ENCODE peak calls at places on chromosome 3, in ten cellular contexts. One of them, this sample, is unnamed.

GRCh38 chr3:100756441-100756840 is 47.1 kb downstream of the TFG start:
- DNase-seq in iris pigment epithelial cell: no peak
- DNase-seq in AG09319: peak
- DNase-seq in WTC11: no peak
- DNase-seq in GM12891: no peak
- DNase-seq in stimulated activated CD4-positive, alpha-beta T cell treated with anti-CD3 and anti-CD28 coated beads, Interleukin-12 subunit alpha, Interleukin-12 subunit beta, amount 100 ng/mL, for 24 hours: no peak
- DNase-seq in HFFc6: no peak
- DNase-seq in GM23338: no peak
- DNase-seq in hepatocyte: no peak
- DNase-seq in cardiac muscle cell: no peak
- DNase-seq in this sample: peak

GRCh38 chr3:9308298-9308990 is 54.4 kb upstream of the THUMPD3 start:
- DNase-seq in iris pigment epithelial cell: no peak
- DNase-seq in AG09319: no peak
- DNase-seq in WTC11: no peak
- DNase-seq in GM12891: no peak
- DNase-seq in stimulated activated CD4-positive, alpha-beta T cell treated with anti-CD3 and anti-CD28 coated beads, Interleukin-12 subunit alpha, Interleukin-12 subunit beta, amount 100 ng/mL, for 24 hours: no peak
- DNase-seq in HFFc6: peak
- DNase-seq in GM23338: no peak
- DNase-seq in hepatocyte: no peak
- DNase-seq in cardiac muscle cell: no peak
- DNase-seq in this sample: no peak

GRCh38 chr3:49191741-49192140 is 20.3 kb downstream of the KLHDC8B start:
- DNase-seq in iris pigment epithelial cell: no peak
- DNase-seq in AG09319: no peak
- DNase-seq in WTC11: no peak
- DNase-seq in GM12891: no peak
- DNase-seq in stimulated activated CD4-positive, alpha-beta T cell treated with anti-CD3 and anti-CD28 coated beads, Interleukin-12 subunit alpha, Interleukin-12 subunit beta, amount 100 ng/mL, for 24 hours: no peak
- DNase-seq in HFFc6: no peak
- DNase-seq in GM23338: no peak
- DNase-seq in hepatocyte: no peak
- DNase-seq in cardiac muscle cell: no peak
- DNase-seq in this sample: no peak

GRCh38 chr3:5389057-5389456 is 201.6 kb downstream of the EDEM1 start:
- DNase-seq in iris pigment epithelial cell: no peak
- DNase-seq in AG09319: no peak
- DNase-seq in WTC11: no peak
- DNase-seq in GM12891: no peak
- DNase-seq in stimulated activated CD4-positive, alpha-beta T cell treated with anti-CD3 and anti-CD28 coated beads, Interleukin-12 subunit alpha, Interleukin-12 subunit beta, amount 100 ng/mL, for 24 hours: no peak
- DNase-seq in HFFc6: no peak
- DNase-seq in GM23338: no peak
- DNase-seq in hepatocyte: peak
- DNase-seq in cardiac muscle cell: no peak
- DNase-seq in this sample: no peak

GRCh38 chr3:109275702-109276293 is 40.5 kb downstream of the DPPA2 start:
- DNase-seq in iris pigment epithelial cell: peak
- DNase-seq in AG09319: peak
- DNase-seq in WTC11: peak
- DNase-seq in GM12891: no peak
- DNase-seq in stimulated activated CD4-positive, alpha-beta T cell treated with anti-CD3 and anti-CD28 coated beads, Interleukin-12 subunit alpha, Interleukin-12 subunit beta, amount 100 ng/mL, for 24 hours: no peak
- DNase-seq in HFFc6: peak
- DNase-seq in GM23338: peak
- DNase-seq in hepatocyte: peak
- DNase-seq in cardiac muscle cell: peak
- DNase-seq in this sample: no peak

GRCh38 chr3:196868297-196868661 is 559 bp downstream of the SENP5 start:
- DNase-seq in iris pigment epithelial cell: peak
- DNase-seq in AG09319: no peak
- DNase-seq in WTC11: peak
- DNase-seq in GM12891: peak
- DNase-seq in stimulated activated CD4-positive, alpha-beta T cell treated with anti-CD3 and anti-CD28 coated beads, Interleukin-12 subunit alpha, Interleukin-12 subunit beta, amount 100 ng/mL, for 24 hours: no peak
- DNase-seq in HFFc6: no peak
- DNase-seq in GM23338: peak
- DNase-seq in hepatocyte: peak
- DNase-seq in cardiac muscle cell: no peak
- DNase-seq in this sample: no peak

GRCh38 chr3:67601919-67602608 is 52.3 kb downstream of the SUCLG2 start:
- DNase-seq in iris pigment epithelial cell: peak
- DNase-seq in AG09319: no peak
- DNase-seq in WTC11: no peak
- DNase-seq in GM12891: no peak
- DNase-seq in stimulated activated CD4-positive, alpha-beta T cell treated with anti-CD3 and anti-CD28 coated beads, Interleukin-12 subunit alpha, Interleukin-12 subunit beta, amount 100 ng/mL, for 24 hours: no peak
- DNase-seq in HFFc6: no peak
- DNase-seq in GM23338: no peak
- DNase-seq in hepatocyte: no peak
- DNase-seq in cardiac muscle cell: no peak
- DNase-seq in this sample: no peak

GRCh38 chr3:194931366-194931765 is 245.7 kb downstream of the FAM43A start:
- DNase-seq in iris pigment epithelial cell: no peak
- DNase-seq in AG09319: no peak
- DNase-seq in WTC11: no peak
- DNase-seq in GM12891: no peak
- DNase-seq in stimulated activated CD4-positive, alpha-beta T cell treated with anti-CD3 and anti-CD28 coated beads, Interleukin-12 subunit alpha, Interleukin-12 subunit beta, amount 100 ng/mL, for 24 hours: no peak
- DNase-seq in HFFc6: no peak
- DNase-seq in GM23338: no peak
- DNase-seq in hepatocyte: no peak
- DNase-seq in cardiac muscle cell: peak
- DNase-seq in this sample: no peak

GRCh38 chr3:11288786-11289637 is 16.8 kb downstream of the ATG7 start:
- DNase-seq in iris pigment epithelial cell: peak
- DNase-seq in AG09319: peak
- DNase-seq in WTC11: no peak
- DNase-seq in GM12891: no peak
- DNase-seq in stimulated activated CD4-positive, alpha-beta T cell treated with anti-CD3 and anti-CD28 coated beads, Interleukin-12 subunit alpha, Interleukin-12 subunit beta, amount 100 ng/mL, for 24 hours: no peak
- DNase-seq in HFFc6: peak
- DNase-seq in GM23338: no peak
- DNase-seq in hepatocyte: peak
- DNase-seq in cardiac muscle cell: peak
- DNase-seq in this sample: no peak

GRCh38 chr3:63353383-63353782 is 75.3 kb downstream of the SYNPR start:
- DNase-seq in iris pigment epithelial cell: peak
- DNase-seq in AG09319: no peak
- DNase-seq in WTC11: no peak
- DNase-seq in GM12891: no peak
- DNase-seq in stimulated activated CD4-positive, alpha-beta T cell treated with anti-CD3 and anti-CD28 coated beads, Interleukin-12 subunit alpha, Interleukin-12 subunit beta, amount 100 ng/mL, for 24 hours: no peak
- DNase-seq in HFFc6: peak
- DNase-seq in GM23338: no peak
- DNase-seq in hepatocyte: no peak
- DNase-seq in cardiac muscle cell: peak
- DNase-seq in this sample: no peak

GRCh38 chr3:111903067-111903511 is 44.0 kb downstream of the PHLDB2 start:
- DNase-seq in iris pigment epithelial cell: peak
- DNase-seq in AG09319: no peak
- DNase-seq in WTC11: no peak
- DNase-seq in GM12891: no peak
- DNase-seq in stimulated activated CD4-positive, alpha-beta T cell treated with anti-CD3 and anti-CD28 coated beads, Interleukin-12 subunit alpha, Interleukin-12 subunit beta, amount 100 ng/mL, for 24 hours: no peak
- DNase-seq in HFFc6: peak
- DNase-seq in GM23338: peak
- DNase-seq in hepatocyte: no peak
- DNase-seq in cardiac muscle cell: peak
- DNase-seq in this sample: no peak

GRCh38 chr3:137612293-137612692 is 151.8 kb upstream of the SOX14 start:
- DNase-seq in iris pigment epithelial cell: no peak
- DNase-seq in AG09319: no peak
- DNase-seq in WTC11: peak
- DNase-seq in GM12891: no peak
- DNase-seq in stimulated activated CD4-positive, alpha-beta T cell treated with anti-CD3 and anti-CD28 coated beads, Interleukin-12 subunit alpha, Interleukin-12 subunit beta, amount 100 ng/mL, for 24 hours: no peak
- DNase-seq in HFFc6: no peak
- DNase-seq in GM23338: peak
- DNase-seq in hepatocyte: no peak
- DNase-seq in cardiac muscle cell: no peak
- DNase-seq in this sample: no peak

GRCh38 chr3:177051419-177051818 is 145.9 kb downstream of the TBL1XR1 start:
- DNase-seq in iris pigment epithelial cell: no peak
- DNase-seq in AG09319: no peak
- DNase-seq in WTC11: no peak
- DNase-seq in GM12891: no peak
- DNase-seq in stimulated activated CD4-positive, alpha-beta T cell treated with anti-CD3 and anti-CD28 coated beads, Interleukin-12 subunit alpha, Interleukin-12 subunit beta, amount 100 ng/mL, for 24 hours: no peak
- DNase-seq in HFFc6: no peak
- DNase-seq in GM23338: no peak
- DNase-seq in hepatocyte: no peak
- DNase-seq in cardiac muscle cell: peak
- DNase-seq in this sample: no peak

GRCh38 chr3:194584435-194584776 is 48.8 kb downstream of the TMEM44 start:
- DNase-seq in iris pigment epithelial cell: no peak
- DNase-seq in AG09319: no peak
- DNase-seq in WTC11: no peak
- DNase-seq in GM12891: no peak
- DNase-seq in stimulated activated CD4-positive, alpha-beta T cell treated with anti-CD3 and anti-CD28 coated beads, Interleukin-12 subunit alpha, Interleukin-12 subunit beta, amount 100 ng/mL, for 24 hours: no peak
- DNase-seq in HFFc6: no peak
- DNase-seq in GM23338: no peak
- DNase-seq in hepatocyte: no peak
- DNase-seq in cardiac muscle cell: no peak
- DNase-seq in this sample: no peak

This sample was measured in cerebellar nuclear complex.